ENCODE peak calls at places on chromosomes 7 and 10, in six cellular contexts. Q is brain microvascular endothelial cell, K is adipocyte, G is Peyer's patch, C is GM23248, Z is uterus. D is an unnamed sample.

GRCh38 chr10:126062132-126063032 is 166.0 kb downstream of the FANK1 start:
- DNase-seq in C (peak; percentile 99), Z (peak; percentile 49), K (peak; percentile 98), Q (peak; percentile 99), G (no peak), D (peak; percentile 74)

GRCh38 chr7:105805619-105806018 is 70.8 kb downstream of the ATXN7L1 start:
- DNase-seq in K (no peak), Z (no peak), Q (peak; percentile 16), G (no peak), C (no peak), D (no peak)

GRCh38 chr10:3776796-3777571 is 8.0 kb downstream of the KLF6 start:
- DNase-seq in Z (peak; percentile 59), C (peak; percentile 93), K (peak; percentile 82), G (no peak), Q (peak; percentile 79), D (no peak)

GRCh38 chr7:114502454-114503254 is 88.0 kb downstream of the FOXP2 start:
- DNase-seq in Q (peak; percentile 66), K (peak; percentile 61), Z (no peak), G (no peak), C (peak; percentile 22), D (no peak)

GRCh38 chr7:103121641-103122040 is 27.3 kb downstream of the NAPEPLD start:
- DNase-seq in C (no peak), K (no peak), Z (no peak), Q (no peak), G (no peak), D (no peak)

GRCh38 chr7:25858562-25859411 is 293.2 kb upstream of the NFE2L3 start:
- DNase-seq in Q (no peak), K (no peak), G (no peak), Z (no peak), C (no peak), D (no peak)

GRCh38 chr10:24202181-24202570 is 6.8 kb upstream of the KIAA1217 start:
- DNase-seq in C (no peak), Q (no peak), G (no peak), Z (no peak), K (no peak), D (no peak)

GRCh38 chr7:134311807-134312206 is 4.9 kb downstream of the SLC35B4 start:
- DNase-seq in Z (no peak), K (no peak), C (no peak), G (no peak), Q (no peak), D (no peak)

GRCh38 chr10:75984067-75984466 is 552.6 kb downstream of the LRMDA start:
- DNase-seq in Z (no peak), K (no peak), G (no peak), Q (no peak), C (no peak), D (no peak)

GRCh38 chr10:34801066-34801738 is 13.9 kb downstream of the PARD3 start:
- DNase-seq in K (no peak), C (no peak), Q (no peak), Z (peak; percentile 40), G (no peak), D (no peak)

GRCh38 chr7:70306173-70306572 is 707.9 kb downstream of the AUTS2 start:
- DNase-seq in G (no peak), Q (no peak), K (no peak), Z (no peak), C (no peak), D (no peak)

GRCh38 chr10:99943908-99944307 is 65.8 kb downstream of the DNMBP start:
- DNase-seq in K (no peak), Q (no peak), Z (no peak), G (no peak), C (no peak), D (no peak)
- H3K4me3 ChIP-seq in K (no peak overlapping the region), Q (no peak overlapping the region), Z (no peak overlapping the region), G (no peak overlapping the region), C (no peak overlapping the region), D (no peak overlapping the region)

GRCh38 chr7:54188843-54189242 is 353.3 kb upstream of the VSTM2A start:
- DNase-seq in G (no peak), C (no peak), Q (no peak), Z (no peak), K (no peak), D (no peak)
- H3K4me3 ChIP-seq in G (no peak overlapping the region), C (no peak overlapping the region), Q (no peak overlapping the region), Z (no peak overlapping the region), K (no peak overlapping the region), D (no peak overlapping the region)

GRCh38 chr7:1124164-1124563 is 35.8 kb downstream of the ZFAND2A start:
- DNase-seq in K (no peak), Q (no peak), G (no peak), Z (no peak), C (peak; percentile 69), D (peak; percentile 37)
- H3K4me3 ChIP-seq in K (peak overlapping the region; percentile 83), Q (peak overlapping the region; percentile 3), G (no peak overlapping the region), Z (no peak overlapping the region), C (peak overlapping the region; percentile 59), D (no peak overlapping the region)

GRCh38 chr7:144834516-144835165 is 1.2 kb downstream of the TPK1 start:
- DNase-seq in Q (peak; percentile 25), Z (no peak), K (no peak), C (peak; percentile 68), G (no peak), D (no peak)
- H3K4me3 ChIP-seq in Q (peak overlapping the region; percentile 81), Z (peak overlapping the region; percentile 78), K (peak overlapping the region; percentile 91), C (peak overlapping the region; percentile 90), G (peak overlapping the region; percentile 71), D (peak overlapping the region; percentile 64)

D was measured in ovary.